ENCODE peak calls at places on chromosomes 13 and 19, in seven cellular contexts. H, W, Y, R, S, G and I are unnamed samples.

GRCh38 chr13:21230516-21230915 is 54.1 kb downstream of the MRPL57 start:
- DNase-seq in H (no peak), W (no peak), Y (no peak), R (no peak), S (no peak), G (no peak), I (peak; percentile 11)

GRCh38 chr13:105343134-105343806 is 1192.2 kb downstream of the EFNB2 start:
- DNase-seq in H (no peak), W (no peak), Y (no peak), R (no peak), S (no peak), G (no peak), I (peak; percentile 60)

GRCh38 chr13:110282316-110282841 is 24.6 kb downstream of the COL4A1 start:
- DNase-seq in H (no peak), W (no peak), Y (no peak), R (no peak), S (no peak), G (no peak), I (no peak)

GRCh38 chr19:49020931-49021895 is 2.9 kb downstream of the CGB3 start:
- DNase-seq in H (no peak), W (no peak), Y (no peak), R (peak; percentile 76), S (no peak), G (no peak), I (peak; percentile 55)

GRCh38 chr19:48258350-48258749 is 2.6 kb upstream of the CARD8 start:
- DNase-seq in H (no peak), W (no peak), Y (no peak), R (no peak), S (no peak), G (no peak), I (peak; percentile 35)

GRCh38 chr19:10228925-10229324 is 2.2 kb downstream of the S1PR2 start:
- DNase-seq in H (peak; percentile 58), W (no peak), Y (peak; percentile 44), R (no peak), S (no peak), G (peak; percentile 37), I (no peak)

GRCh38 chr13:98480915-98481510 is 95.9 kb downstream of the STK24 start:
- DNase-seq in H (no peak), W (peak; percentile 57), Y (no peak), R (peak; percentile 58), S (no peak), G (no peak), I (no peak)

GRCh38 chr19:33383722-33384292 is 10.3 kb downstream of the CEBPG start:
- DNase-seq in H (no peak), W (no peak), Y (no peak), R (no peak), S (no peak), G (no peak), I (no peak)

GRCh38 chr13:41812851-41813250 is 148.1 kb downstream of the VWA8 start:
- DNase-seq in H (no peak), W (no peak), Y (no peak), R (no peak), S (no peak), G (no peak), I (no peak)

GRCh38 chr13:81406022-81406421 is 1065.1 kb upstream of the SPRY2 start:
- DNase-seq in H (no peak), W (no peak), Y (no peak), R (no peak), S (no peak), G (no peak), I (no peak)

GRCh38 chr13:75129331-75129730 is 352.6 kb downstream of the TBC1D4 start:
- DNase-seq in H (no peak), W (no peak), Y (no peak), R (no peak), S (no peak), G (no peak), I (no peak)

GRCh38 chr13:48909088-48909389 is 66.7 kb upstream of the FNDC3A start:
- DNase-seq in H (no peak), W (no peak), Y (no peak), R (peak; percentile 9), S (no peak), G (no peak), I (no peak)

GRCh38 chr19:13118424-13119193 is 545 bp downstream of the NACC1 start:
- DNase-seq in H (peak; percentile 56), W (no peak), Y (peak; percentile 84), R (peak; percentile 74), S (no peak), G (peak; percentile 44), I (peak; percentile 30)